ENCODE peak calls at places on chromosomes 4 and X, in five cellular contexts. Z is right lobe of liver, X is tibial nerve, B is colonic mucosa, S is transverse colon. H is an unnamed sample.

GRCh38 chr4:94570558-94570957 is 118.8 kb downstream of the PDLIM5 start:
- DNase-seq in Z (no peak), X (no peak), B (no peak), S (no peak), H (peak; percentile 40)

GRCh38 chr4:145930592-145930991 is 8.0 kb downstream of the ZNF827 start:
- DNase-seq in Z (no peak), X (no peak), B (no peak), S (no peak), H (no peak)

GRCh38 chrX:17635231-17635630 is 102.1 kb upstream of the SCML1 start:
- DNase-seq in Z (no peak), X (no peak), B (peak; percentile 61), S (peak; percentile 27), H (peak; percentile 55)

GRCh38 chrX:51420610-51421009 is 75.8 kb downstream of the NUDT11 start:
- DNase-seq in Z (no peak), X (no peak), B (peak; percentile 24), S (no peak), H (peak; percentile 6)

GRCh38 chrX:623599-624323 is 6.8 kb upstream of the SHOX start:
- DNase-seq in Z (no peak), X (no peak), B (no peak), S (no peak), H (no peak)

GRCh38 chr4:15811703-15812325 is 33.7 kb downstream of the CD38 start:
- DNase-seq in Z (no peak), X (no peak), B (no peak), S (no peak), H (no peak)

GRCh38 chr4:13980317-13980716 is 352.8 kb upstream of the BOD1L1 start:
- DNase-seq in Z (no peak), X (no peak), B (no peak), S (no peak), H (peak; percentile 43)

GRCh38 chr4:40003986-40004385 is 26.3 kb upstream of the PDS5A start:
- DNase-seq in Z (no peak), X (no peak), B (no peak), S (no peak), H (no peak)

GRCh38 chr4:108953941-108954340 is 191.1 kb upstream of the ETNPPL start:
- DNase-seq in Z (no peak), X (no peak), B (no peak), S (no peak), H (peak; percentile 22)

GRCh38 chr4:122403860-122404259 is 25.0 kb downstream of the ADAD1 start:
- DNase-seq in Z (no peak), X (no peak), B (no peak), S (no peak), H (no peak)

GRCh38 chr4:163391756-163392155 is 48.1 kb downstream of the NPY5R start:
- DNase-seq in Z (no peak), X (no peak), B (no peak), S (no peak), H (no peak)

GRCh38 chr4:124736526-124736925 is 24.0 kb upstream of the ANKRD50 start:
- DNase-seq in Z (no peak), X (no peak), B (no peak), S (no peak), H (no peak)

GRCh38 chr4:77917075-77917474 is 54.4 kb downstream of the MRPL1 start:
- DNase-seq in Z (no peak), X (no peak), B (no peak), S (no peak), H (no peak)

GRCh38 chr4:57080781-57081650 is 29.2 kb downstream of the IGFBP7 start:
- DNase-seq in Z (no peak), X (no peak), B (no peak), S (no peak), H (no peak)

GRCh38 chrX:16874458-16875095 is 4.4 kb upstream of the RBBP7 start:
- DNase-seq in Z (no peak), X (no peak), B (no peak), S (no peak), H (no peak)

GRCh38 chr4:37917388-37917787 is 26.5 kb downstream of the TBC1D1 start:
- DNase-seq in Z (no peak), X (no peak), B (no peak), S (no peak), H (no peak)

GRCh38 chr4:52550186-52550585 is 108.9 kb downstream of the USP46 start:
- DNase-seq in Z (no peak), X (no peak), B (no peak), S (no peak), H (no peak)

GRCh38 chrX:65451663-65452062 is 82.9 kb downstream of the LAS1L start:
- DNase-seq in Z (no peak), X (no peak), B (peak; percentile 26), S (peak; percentile 8), H (peak; percentile 27)

GRCh38 chrX:40827331-40827730 is 92.0 kb upstream of the MED14 start:
- DNase-seq in Z (no peak), X (no peak), B (no peak), S (no peak), H (no peak)

GRCh38 chr4:156838761-156839160 is 132.8 kb downstream of the PDGFC start:
- DNase-seq in Z (no peak), X (no peak), B (no peak), S (no peak), H (no peak)

GRCh38 chr4:1053080-1053661 is 41.7 kb downstream of the FGFRL1 start:
- DNase-seq in Z (no peak), X (no peak), B (no peak), S (no peak), H (no peak)

GRCh38 chr4:153488006-153488718 is 22.0 kb downstream of the TMEM131L start:
- DNase-seq in Z (no peak), X (no peak), B (no peak), S (peak; percentile 37), H (no peak)

GRCh38 chr4:158209825-158210807 is at the start of gene TMEM144:
- DNase-seq in Z (peak; percentile 91), X (peak; percentile 82), B (peak; percentile 94), S (peak; percentile 92), H (peak; percentile 95)

GRCh38 chrX:70171636-70172035 is 5.6 kb upstream of the DGAT2L6 start:
- DNase-seq in Z (no peak), X (no peak), B (no peak), S (no peak), H (no peak)

GRCh38 chrX:47862680-47863079 is 26.0 kb downstream of the ZNF81 start:
- DNase-seq in Z (no peak), X (no peak), B (no peak), S (no peak), H (no peak)
- H3K27ac ChIP-seq in Z (peak overlapping the region; percentile 86), X (no peak overlapping the region), B (no peak overlapping the region), S (no peak overlapping the region), H (no peak overlapping the region)

GRCh38 chrX:130524476-130525194 is 122.8 kb downstream of the RBMX2 start:
- DNase-seq in Z (no peak), X (no peak), B (no peak), S (no peak), H (no peak)
- H3K4me3 ChIP-seq in Z (no peak overlapping the region), X (no peak overlapping the region), B (no peak overlapping the region), S (no peak overlapping the region), H (no peak overlapping the region)

GRCh38 chr4:48725414-48725813 is 54.7 kb downstream of the FRYL start:
- DNase-seq in Z (no peak), X (no peak), B (no peak), S (no peak), H (no peak)
- H3K4me1 ChIP-seq in Z (no peaks in the 10 kb centered on the region), X (peaks cover 53% of the 10 kb centered on the region), B (no peaks in the 10 kb centered on the region), S (no peaks in the 10 kb centered on the region), H (peaks cover 4% of the 10 kb centered on the region)

GRCh38 chr4:165873298-165874071 is 448 bp downstream of the TLL1 start:
- DNase-seq in Z (peak; percentile 62), X (no peak), B (peak; percentile 18), S (no peak), H (peak; percentile 40)
- H3K27ac ChIP-seq in Z (no peak overlapping the region), X (no peak overlapping the region), B (no peak overlapping the region), S (peak overlapping the region; percentile 9), H (no peak overlapping the region)

GRCh38 chr4:140085062-140085622 is 68.8 kb downstream of the MAML3 start:
- DNase-seq in Z (no peak), X (no peak), B (no peak), S (no peak), H (peak; percentile 24)
- H3K4me3 ChIP-seq in Z (no peak overlapping the region), X (no peak overlapping the region), B (no peak overlapping the region), S (no peak overlapping the region), H (no peak overlapping the region)

GRCh38 chr4:10105920-10106319 is 10.7 kb downstream of the WDR1 start:
- DNase-seq in Z (no peak), X (no peak), B (no peak), S (no peak), H (no peak)

GRCh38 chr4:10105421-10105820 is 11.2 kb downstream of the WDR1 start:
- DNase-seq in Z (no peak), X (no peak), B (no peak), S (no peak), H (no peak)

GRCh38 chr4:10102981-10103330 is 13.6 kb downstream of the WDR1 start:
- DNase-seq in Z (no peak), X (no peak), B (no peak), S (no peak), H (no peak)

GRCh38 chr4:10104991-10105276 is 11.7 kb downstream of the WDR1 start:
- DNase-seq in Z (no peak), X (no peak), B (no peak), S (no peak), H (no peak)

DNA sequence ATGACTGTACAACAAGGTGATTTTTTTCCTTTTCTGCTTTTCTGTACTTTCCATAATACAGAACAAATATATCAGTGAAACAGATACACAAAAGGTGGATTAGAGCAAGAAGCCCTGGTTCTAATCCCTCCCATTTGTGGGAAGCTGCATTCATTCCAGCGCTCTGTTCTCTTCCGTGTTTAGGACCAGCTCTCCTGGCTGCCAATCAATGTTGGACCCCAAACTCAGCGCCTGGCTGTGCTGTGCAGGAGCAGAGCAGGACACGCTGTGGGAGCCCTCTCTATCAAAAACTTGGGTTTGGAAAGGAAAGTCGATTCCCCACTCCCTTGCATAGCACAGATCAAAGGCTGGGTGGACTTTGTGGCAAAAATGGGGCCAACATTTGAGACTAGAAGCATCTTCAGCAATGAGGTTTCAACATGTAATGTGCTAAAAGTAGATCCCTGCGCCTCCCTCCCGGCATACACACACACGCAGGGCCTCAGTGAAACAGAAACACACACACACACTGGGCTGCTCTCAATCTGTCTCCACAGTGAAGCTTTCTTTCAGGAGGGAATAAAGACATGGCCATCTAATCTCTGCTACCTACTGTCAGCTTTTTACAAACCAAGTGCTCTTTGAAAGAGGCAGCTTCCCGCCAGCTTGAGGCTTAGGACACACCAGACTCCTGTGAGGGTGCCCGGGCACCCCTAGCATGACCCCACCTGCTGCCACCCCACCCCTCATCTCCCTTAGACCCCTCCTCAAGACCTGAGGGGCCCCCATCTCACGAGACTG is 12.2 kb downstream of the WDR1 start:
- DNase-seq in Z (no peak), X (no peak), B (no peak), S (no peak), H (no peak)
- H3K4me1 ChIP-seq in Z (peaks cover 25% of the 10 kb centered on the region), X (peaks cover 92% of the 10 kb centered on the region), B (peaks cover 19% of the 10 kb centered on the region), S (peaks cover 77% of the 10 kb centered on the region), H (peaks cover 8% of the 10 kb centered on the region)

GRCh38 chrX:139078342-139078741 is 366.8 kb upstream of the FGF13 start:
- DNase-seq in Z (no peak), X (no peak), B (no peak), S (no peak), H (no peak)

GRCh38 chrX:139079789-139080188 is 368.3 kb upstream of the FGF13 start:
- DNase-seq in Z (no peak), X (no peak), B (no peak), S (no peak), H (no peak)

GRCh38 chrX:139081965-139082364 is 370.4 kb upstream of the FGF13 start:
- DNase-seq in Z (no peak), X (no peak), B (no peak), S (no peak), H (no peak)

GRCh38 chrX:139078761-139079160 is 367.2 kb upstream of the FGF13 start:
- DNase-seq in Z (no peak), X (no peak), B (no peak), S (no peak), H (no peak)

GRCh38 chrX:139077303-139078131 is 366.0 kb upstream of the FGF13 start:
- DNase-seq in Z (no peak), X (no peak), B (no peak), S (no peak), H (no peak)
- H3K27ac ChIP-seq in Z (no peak overlapping the region), X (no peak overlapping the region), B (no peak overlapping the region), S (no peak overlapping the region), H (no peak overlapping the region)

H was measured in small intestine.